ENCODE peak calls at places on chromosome 15, in four cellular contexts. L, Y, N and D are unnamed samples.

GRCh38 chr15:68190048-68190447 is 15.1 kb downstream of the CALML4 start:
- DNase-seq in L (no peak), Y (no peak), N (no peak), D (no peak)

GRCh38 chr15:31459011-31459748 is 132.5 kb downstream of the KLF13 start:
- DNase-seq in L (no peak), Y (no peak), N (no peak), D (no peak)

GRCh38 chr15:89827821-89828220 is 13.2 kb upstream of the ANPEP start:
- DNase-seq in L (no peak), Y (no peak), N (no peak), D (no peak)

GRCh38 chr15:67107014-67107812 is 41.8 kb downstream of the SMAD3 start:
- DNase-seq in L (peak; percentile 92), Y (no peak), N (peak; percentile 83), D (peak; percentile 90)

GRCh38 chr15:40328176-40328575 is 4.7 kb downstream of the INAFM2 start:
- DNase-seq in L (peak; percentile 59), Y (no peak), N (no peak), D (no peak)

GRCh38 chr15:85172846-85173490 is 191.3 kb downstream of the PDE8A start:
- DNase-seq in L (no peak), Y (no peak), N (no peak), D (no peak)

GRCh38 chr15:74397239-74398068 is 30.0 kb upstream of the CYP11A1 start:
- DNase-seq in L (no peak), Y (no peak), N (no peak), D (peak; percentile 53)

GRCh38 chr15:29728418-29728817 is 93.8 kb downstream of the TJP1 start:
- DNase-seq in L (no peak), Y (no peak), N (no peak), D (no peak)

GRCh38 chr15:48062476-48062875 is 58.3 kb upstream of the SLC24A5 start:
- DNase-seq in L (peak; percentile 6), Y (no peak), N (no peak), D (no peak)

GRCh38 chr15:72005483-72005882 is 112.5 kb downstream of the MYO9A start:
- DNase-seq in L (no peak), Y (no peak), N (no peak), D (no peak)

GRCh38 chr15:34436956-34437442 is 609 bp downstream of the GOLGA8A start:
- DNase-seq in L (peak; percentile 9), Y (no peak), N (no peak), D (peak; percentile 27)

GRCh38 chr15:22968356-22968755 is 11.8 kb downstream of the CYFIP1 start:
- DNase-seq in L (peak; percentile 85), Y (no peak), N (no peak), D (no peak)

GRCh38 chr15:71294636-71295241 is 179.5 kb downstream of the THSD4 start:
- DNase-seq in L (peak; percentile 58), Y (no peak), N (no peak), D (peak; percentile 25)

GRCh38 chr15:62253294-62253693 is 88.2 kb upstream of the C2CD4B start:
- DNase-seq in L (no peak), Y (no peak), N (no peak), D (peak; percentile 49)

GRCh38 chr15:22949074-22949547 is 31.1 kb downstream of the CYFIP1 start:
- DNase-seq in L (peak; percentile 64), Y (no peak), N (peak; percentile 41), D (no peak)

GRCh38 chr15:88974392-88974791 is 61.2 kb upstream of the MFGE8 start:
- DNase-seq in L (no peak), Y (no peak), N (no peak), D (no peak)

GRCh38 chr15:62849316-62850129 is 193.0 kb upstream of the TPM1 start:
- DNase-seq in L (no peak), Y (no peak), N (no peak), D (no peak)

GRCh38 chr15:80514071-80514780 is 110.0 kb downstream of the ARNT2 start:
- DNase-seq in L (peak; percentile 59), Y (no peak), N (no peak), D (no peak)

GRCh38 chr15:65804252-65804931 is 12.3 kb upstream of the DENND4A start:
- DNase-seq in L (no peak), Y (no peak), N (no peak), D (no peak)

GRCh38 chr15:74384566-74385441 is 17.4 kb upstream of the CYP11A1 start:
- DNase-seq in L (no peak), Y (no peak), N (no peak), D (peak; percentile 84)

GRCh38 chr15:62476163-62476562 is 311.1 kb upstream of the C2CD4B start:
- DNase-seq in L (no peak), Y (no peak), N (no peak), D (no peak)

GRCh38 chr15:57867970-57868791 is 161.7 kb downstream of the POLR2M start:
- DNase-seq in L (no peak), Y (no peak), N (no peak), D (no peak)

GRCh38 chr15:94829887-94830884 is 598.8 kb downstream of the MCTP2 start:
- DNase-seq in L (no peak), Y (no peak), N (no peak), D (no peak)

GRCh38 chr15:80693682-80694623 is 1.2 kb upstream of the ABHD17C start:
- DNase-seq in L (no peak), Y (no peak), N (no peak), D (no peak)

GRCh38 chr15:75097939-75098338 is 74.5 kb downstream of the PPCDC start:
- DNase-seq in L (no peak), Y (no peak), N (no peak), D (no peak)

GRCh38 chr15:67840747-67841634 is 1.1 kb upstream of the RNU6-1 start:
- DNase-seq in L (peak; percentile 77), Y (no peak), N (no peak), D (no peak)

GRCh38 chr15:51046799-51047449 is 47.8 kb downstream of the TNFAIP8L3 start:
- DNase-seq in L (no peak), Y (no peak), N (peak; percentile 40), D (peak; percentile 16)

GRCh38 chr15:33086500-33087141 is 107.9 kb downstream of the FMN1 start:
- DNase-seq in L (no peak), Y (no peak), N (no peak), D (no peak)

GRCh38 chr15:45549831-45550230 is 27.3 kb upstream of the SLC30A4 start:
- DNase-seq in L (peak; percentile 43), Y (no peak), N (no peak), D (no peak)

GRCh38 chr15:59168536-59168935 is 38.1 kb upstream of the LDHAL6B start:
- DNase-seq in L (no peak), Y (no peak), N (no peak), D (no peak)

GRCh38 chr15:89444855-89445254 is 51.5 kb downstream of the RHCG start:
- DNase-seq in L (no peak), Y (no peak), N (no peak), D (no peak)

GRCh38 chr15:55740981-55741591 is 1.9 kb downstream of the PRTG start:
- DNase-seq in L (no peak), Y (no peak), N (no peak), D (no peak)

GRCh38 chr15:48406911-48407310 is 75.7 kb downstream of the DUT start:
- DNase-seq in L (no peak), Y (no peak), N (no peak), D (no peak)

GRCh38 chr15:99564221-99565030 is 1.4 kb upstream of the MEF2A start:
- DNase-seq in L (peak; percentile 21), Y (no peak), N (peak; percentile 18), D (no peak)

GRCh38 chr15:48112242-48112641 is 8.5 kb upstream of the SLC24A5 start:
- DNase-seq in L (no peak), Y (no peak), N (no peak), D (peak; percentile 9)